ENCODE peak calls at places on chromosome 14, in four cellular contexts. One of them, this sample, is unnamed.

GRCh38 chr14:87148655-87149054 is 844.3 kb downstream of the GALC start:
- DNase-seq in cardiac muscle cell: no peak
- DNase-seq in body of pancreas: no peak
- DNase-seq in astrocyte of the cerebellum: peak
- DNase-seq in this sample: no peak

GRCh38 chr14:35766700-35767082 is 42.4 kb downstream of the RALGAPA1 start:
- DNase-seq in cardiac muscle cell: no peak
- DNase-seq in body of pancreas: no peak
- DNase-seq in astrocyte of the cerebellum: no peak
- DNase-seq in this sample: no peak

GRCh38 chr14:95363468-95363954 is 43.8 kb upstream of the CLMN start:
- DNase-seq in cardiac muscle cell: no peak
- DNase-seq in body of pancreas: no peak
- DNase-seq in astrocyte of the cerebellum: no peak
- DNase-seq in this sample: peak

GRCh38 chr14:44712095-44712822 is 205.2 kb upstream of the FSCB start:
- DNase-seq in cardiac muscle cell: peak
- DNase-seq in body of pancreas: no peak
- DNase-seq in astrocyte of the cerebellum: no peak
- DNase-seq in this sample: no peak

GRCh38 chr14:88411039-88411438 is 25.6 kb downstream of the SPATA7 start:
- DNase-seq in cardiac muscle cell: no peak
- DNase-seq in body of pancreas: no peak
- DNase-seq in astrocyte of the cerebellum: no peak
- DNase-seq in this sample: no peak

GRCh38 chr14:33711761-33712160 is 239.1 kb downstream of the EGLN3 start:
- DNase-seq in cardiac muscle cell: no peak
- DNase-seq in body of pancreas: no peak
- DNase-seq in astrocyte of the cerebellum: no peak
- DNase-seq in this sample: no peak

GRCh38 chr14:45038865-45039264 is 45.1 kb upstream of the PRPF39 start:
- DNase-seq in cardiac muscle cell: no peak
- DNase-seq in body of pancreas: no peak
- DNase-seq in astrocyte of the cerebellum: no peak
- DNase-seq in this sample: no peak

GRCh38 chr14:34322940-34323418 is 139.1 kb downstream of the SPTSSA start:
- DNase-seq in cardiac muscle cell: peak
- DNase-seq in body of pancreas: peak
- DNase-seq in astrocyte of the cerebellum: no peak
- DNase-seq in this sample: peak

GRCh38 chr14:66746316-66747006 is 238.5 kb downstream of the GPHN start:
- DNase-seq in cardiac muscle cell: peak
- DNase-seq in body of pancreas: peak
- DNase-seq in astrocyte of the cerebellum: peak
- DNase-seq in this sample: peak

GRCh38 chr14:35390577-35391387 is 13.8 kb downstream of the NFKBIA start:
- DNase-seq in cardiac muscle cell: peak
- DNase-seq in body of pancreas: no peak
- DNase-seq in astrocyte of the cerebellum: no peak
- DNase-seq in this sample: no peak

GRCh38 chr14:45715946-45716345 is 462.9 kb upstream of the MIS18BP1 start:
- DNase-seq in cardiac muscle cell: no peak
- DNase-seq in body of pancreas: no peak
- DNase-seq in astrocyte of the cerebellum: no peak
- DNase-seq in this sample: no peak

GRCh38 chr14:88791629-88792571 is 853 bp downstream of the EML5 start:
- DNase-seq in cardiac muscle cell: peak
- DNase-seq in body of pancreas: peak
- DNase-seq in astrocyte of the cerebellum: no peak
- DNase-seq in this sample: no peak

GRCh38 chr14:106844608-106845285 is 1318.4 kb downstream of the TMEM121 start:
- DNase-seq in cardiac muscle cell: no peak
- DNase-seq in body of pancreas: peak
- DNase-seq in astrocyte of the cerebellum: no peak
- DNase-seq in this sample: peak

GRCh38 chr14:65834051-65834450 is 421.5 kb downstream of the FUT8 start:
- DNase-seq in cardiac muscle cell: no peak
- DNase-seq in body of pancreas: no peak
- DNase-seq in astrocyte of the cerebellum: no peak
- DNase-seq in this sample: no peak

GRCh38 chr14:73259837-73260236 is 22.5 kb downstream of the PAPLN start:
- DNase-seq in cardiac muscle cell: no peak
- DNase-seq in body of pancreas: no peak
- DNase-seq in astrocyte of the cerebellum: no peak
- DNase-seq in this sample: no peak

GRCh38 chr14:86826641-86827040 is 1166.3 kb downstream of the GALC start:
- DNase-seq in cardiac muscle cell: no peak
- DNase-seq in body of pancreas: no peak
- DNase-seq in astrocyte of the cerebellum: no peak
- DNase-seq in this sample: no peak

GRCh38 chr14:55731881-55732498 is 152.0 kb downstream of the KTN1 start:
- DNase-seq in cardiac muscle cell: peak
- DNase-seq in body of pancreas: peak
- DNase-seq in astrocyte of the cerebellum: no peak
- DNase-seq in this sample: peak

GRCh38 chr14:23121401-23121800 is 2.3 kb upstream of the CEBPE start:
- DNase-seq in cardiac muscle cell: no peak
- DNase-seq in body of pancreas: peak
- DNase-seq in astrocyte of the cerebellum: peak
- DNase-seq in this sample: peak

GRCh38 chr14:71539660-71540285 is 392.5 kb upstream of the RGS6 start:
- DNase-seq in cardiac muscle cell: peak
- DNase-seq in body of pancreas: no peak
- DNase-seq in astrocyte of the cerebellum: no peak
- DNase-seq in this sample: no peak

GRCh38 chr14:55867726-55868125 is 250.5 kb upstream of the PELI2 start:
- DNase-seq in cardiac muscle cell: no peak
- DNase-seq in body of pancreas: no peak
- DNase-seq in astrocyte of the cerebellum: no peak
- DNase-seq in this sample: no peak

GRCh38 chr14:29465095-29465494 is 462.6 kb downstream of the PRKD1 start:
- DNase-seq in cardiac muscle cell: no peak
- DNase-seq in body of pancreas: no peak
- DNase-seq in astrocyte of the cerebellum: no peak
- DNase-seq in this sample: no peak

GRCh38 chr14:104953896-104954656 is 24.1 kb downstream of the AHNAK2 start:
- DNase-seq in cardiac muscle cell: no peak
- DNase-seq in body of pancreas: no peak
- DNase-seq in astrocyte of the cerebellum: no peak
- DNase-seq in this sample: no peak

GRCh38 chr14:51368721-51369163 is 128.7 kb downstream of the TMX1 start:
- DNase-seq in cardiac muscle cell: no peak
- DNase-seq in body of pancreas: no peak
- DNase-seq in astrocyte of the cerebellum: peak
- DNase-seq in this sample: no peak

GRCh38 chr14:92143309-92143708 is 21.5 kb downstream of the CPSF2 start:
- DNase-seq in cardiac muscle cell: no peak
- DNase-seq in body of pancreas: no peak
- DNase-seq in astrocyte of the cerebellum: no peak
- DNase-seq in this sample: no peak

GRCh38 chr14:92447416-92448197 is 66.0 kb upstream of the RIN3 start:
- DNase-seq in cardiac muscle cell: no peak
- DNase-seq in body of pancreas: no peak
- DNase-seq in astrocyte of the cerebellum: no peak
- DNase-seq in this sample: no peak

GRCh38 chr14:24941719-24942118 is 108.2 kb downstream of the STXBP6 start:
- DNase-seq in cardiac muscle cell: peak
- DNase-seq in body of pancreas: peak
- DNase-seq in astrocyte of the cerebellum: no peak
- DNase-seq in this sample: no peak

GRCh38 chr14:93793555-93793954 is 5.3 kb upstream of the PRIMA1 start:
- DNase-seq in cardiac muscle cell: no peak
- DNase-seq in body of pancreas: no peak
- DNase-seq in astrocyte of the cerebellum: no peak
- DNase-seq in this sample: no peak

GRCh38 chr14:83467811-83468210 is 1934.2 kb upstream of the SEL1L start:
- DNase-seq in cardiac muscle cell: no peak
- DNase-seq in body of pancreas: no peak
- DNase-seq in astrocyte of the cerebellum: no peak
- DNase-seq in this sample: no peak

GRCh38 chr14:66011855-66012254 is 474.3 kb upstream of the CCDC196 start:
- DNase-seq in cardiac muscle cell: no peak
- DNase-seq in body of pancreas: no peak
- DNase-seq in astrocyte of the cerebellum: no peak
- DNase-seq in this sample: no peak

DNA sequence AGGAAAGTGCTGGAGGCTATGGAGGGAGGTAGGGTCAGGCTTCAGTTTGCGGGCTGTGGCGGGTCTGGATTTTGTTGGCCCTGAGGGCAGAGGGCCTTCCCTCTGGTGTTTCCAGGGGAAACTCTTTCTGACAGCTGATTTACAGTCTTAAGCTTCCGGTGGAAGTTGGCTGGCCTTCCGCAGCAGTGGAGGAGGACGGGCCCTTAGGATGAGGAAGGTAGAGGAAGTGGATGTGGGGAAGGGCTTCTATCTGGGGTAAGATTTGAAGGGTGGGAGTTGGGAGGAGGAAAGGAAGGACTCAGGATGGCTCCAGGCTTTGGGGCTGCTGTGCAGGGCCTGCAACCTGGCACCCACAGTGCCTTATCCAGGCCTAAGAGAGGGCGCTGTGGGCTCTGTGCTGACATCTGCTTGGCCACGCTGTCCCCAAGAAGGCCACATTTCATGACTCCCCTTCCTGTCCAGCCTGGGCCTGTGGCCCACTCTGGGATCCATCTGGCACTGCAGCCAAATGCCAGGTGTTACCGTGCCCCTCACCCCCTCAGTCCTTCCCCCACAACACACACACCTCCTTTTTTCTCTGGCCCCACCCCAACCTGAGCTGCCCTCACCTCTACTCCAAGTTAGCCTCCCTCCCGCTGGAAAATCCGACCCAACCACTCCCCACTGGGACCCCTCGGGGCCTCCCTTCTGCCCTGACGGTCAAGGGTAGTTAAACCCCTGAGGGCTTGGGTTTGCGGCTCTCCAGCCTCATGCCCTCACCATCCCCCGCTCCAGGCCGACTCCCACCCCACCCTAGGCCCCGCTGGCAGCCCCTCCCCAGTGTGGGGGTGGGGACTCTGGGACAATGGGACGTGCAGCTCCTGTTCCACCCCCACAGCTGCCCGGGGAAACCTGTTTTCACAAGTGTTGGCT is 7.7 kb upstream of the PPP1R13B start:
- DNase-seq in cardiac muscle cell: peak
- DNase-seq in body of pancreas: peak
- DNase-seq in astrocyte of the cerebellum: no peak
- DNase-seq in this sample: no peak
- TF ChIP-seq CTCF in cardiac muscle cell: no peak
- TF ChIP-seq CTCF in body of pancreas: peak
- TF ChIP-seq CTCF in astrocyte of the cerebellum: no peak
- TF ChIP-seq CTCF in this sample: no peak

GRCh38 chr14:100076133-100076532 is 10.9 kb downstream of the EVL start:
- DNase-seq in cardiac muscle cell: no peak
- DNase-seq in body of pancreas: no peak
- DNase-seq in astrocyte of the cerebellum: no peak
- DNase-seq in this sample: peak
- TF ChIP-seq CTCF in cardiac muscle cell: peak
- TF ChIP-seq CTCF in body of pancreas: peak
- TF ChIP-seq CTCF in astrocyte of the cerebellum: peak
- TF ChIP-seq CTCF in this sample: peak

DNA sequence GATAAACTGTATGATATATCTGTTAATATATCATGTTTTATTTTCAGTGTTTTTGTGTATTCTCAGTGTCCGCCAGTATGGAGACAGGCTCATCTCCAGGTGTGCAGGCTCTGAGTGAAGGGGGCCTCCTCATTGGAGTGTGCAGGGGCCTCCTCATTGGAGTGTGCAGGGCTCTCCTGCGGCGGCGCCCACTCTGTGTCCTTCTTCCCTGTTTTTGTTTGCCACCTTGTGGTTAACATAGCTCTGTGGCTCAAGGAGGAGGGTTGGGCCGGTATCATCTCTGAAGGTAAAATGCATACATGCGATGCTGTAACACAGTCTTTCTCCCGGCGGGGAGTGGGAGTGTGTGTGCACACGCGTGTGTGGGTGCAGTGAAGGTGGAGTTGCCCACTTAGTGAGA is 429.5 kb downstream of the ZFP36L1 start:
- DNase-seq in cardiac muscle cell: peak
- DNase-seq in body of pancreas: no peak
- DNase-seq in astrocyte of the cerebellum: no peak
- DNase-seq in this sample: no peak
- TF ChIP-seq CTCF in cardiac muscle cell: no peak
- TF ChIP-seq CTCF in body of pancreas: no peak
- TF ChIP-seq CTCF in astrocyte of the cerebellum: peak
- TF ChIP-seq CTCF in this sample: no peak

GRCh38 chr14:101457936-101458535 is 103.3 kb upstream of the DIO3 start:
- DNase-seq in cardiac muscle cell: no peak
- DNase-seq in body of pancreas: no peak
- DNase-seq in astrocyte of the cerebellum: no peak
- DNase-seq in this sample: no peak

GRCh38 chr14:101458536-101459391 is 102.5 kb upstream of the DIO3 start:
- DNase-seq in cardiac muscle cell: no peak
- DNase-seq in body of pancreas: no peak
- DNase-seq in astrocyte of the cerebellum: no peak
- DNase-seq in this sample: no peak

GRCh38 chr14:101457177-101457935 is 103.9 kb upstream of the DIO3 start:
- DNase-seq in cardiac muscle cell: no peak
- DNase-seq in body of pancreas: no peak
- DNase-seq in astrocyte of the cerebellum: no peak
- DNase-seq in this sample: no peak

GRCh38 chr14:101454229-101454628 is 107.1 kb upstream of the DIO3 start:
- DNase-seq in cardiac muscle cell: no peak
- DNase-seq in body of pancreas: no peak
- DNase-seq in astrocyte of the cerebellum: no peak
- DNase-seq in this sample: no peak

GRCh38 chr14:101456246-101457159 is 104.8 kb upstream of the DIO3 start:
- DNase-seq in cardiac muscle cell: no peak
- DNase-seq in body of pancreas: no peak
- DNase-seq in astrocyte of the cerebellum: no peak
- DNase-seq in this sample: no peak
- TF ChIP-seq CTCF in cardiac muscle cell: no peak
- TF ChIP-seq CTCF in body of pancreas: no peak
- TF ChIP-seq CTCF in astrocyte of the cerebellum: no peak
- TF ChIP-seq CTCF in this sample: no peak

DNA sequence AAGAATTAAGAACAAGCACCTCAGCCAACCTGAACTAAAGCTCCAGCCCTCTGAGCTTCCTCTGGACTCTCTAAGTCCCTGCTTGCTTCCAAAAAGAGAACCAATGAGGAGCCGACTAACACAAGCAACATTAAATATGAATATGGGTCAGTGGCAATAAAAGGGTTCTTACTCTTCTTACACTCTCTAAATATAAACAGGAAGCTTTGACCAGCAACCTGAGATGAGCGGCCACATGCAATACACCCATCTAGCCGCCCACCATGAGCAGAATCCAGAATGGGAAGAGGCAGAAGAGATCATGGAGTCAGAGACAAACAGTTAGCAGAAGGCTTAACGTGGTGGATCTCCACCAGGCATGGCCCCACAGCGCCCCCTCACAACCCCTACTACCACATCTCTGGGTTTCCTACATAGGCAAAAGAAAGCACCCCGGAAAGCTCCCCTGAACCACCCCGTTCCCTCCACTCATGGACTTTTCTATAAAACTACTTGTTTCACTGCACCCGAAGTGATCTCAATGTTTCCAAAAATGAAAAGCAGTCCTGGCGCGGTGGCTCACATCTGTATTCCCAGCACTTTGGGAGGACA is 59.4 kb downstream of the TTC7B start:
- DNase-seq in cardiac muscle cell: no peak
- DNase-seq in body of pancreas: no peak
- DNase-seq in astrocyte of the cerebellum: no peak
- DNase-seq in this sample: no peak
- TF ChIP-seq CTCF in cardiac muscle cell: no peak
- TF ChIP-seq CTCF in body of pancreas: no peak
- TF ChIP-seq CTCF in astrocyte of the cerebellum: peak
- TF ChIP-seq CTCF in this sample: no peak

GRCh38 chr14:54555651-54556050 is 11.3 kb upstream of the SAMD4A start:
- DNase-seq in cardiac muscle cell: no peak
- DNase-seq in body of pancreas: no peak
- DNase-seq in astrocyte of the cerebellum: no peak
- DNase-seq in this sample: no peak
- TF ChIP-seq CTCF in cardiac muscle cell: peak
- TF ChIP-seq CTCF in body of pancreas: no peak
- TF ChIP-seq CTCF in astrocyte of the cerebellum: peak
- TF ChIP-seq CTCF in this sample: no peak

This sample was measured in GM13977.